ENCODE peak calls at places on chromosomes 4 and X, in ten cellular contexts. One of them, this sample, is unnamed.

GRCh38 chrX:38970845-38971244 is 169.6 kb downstream of the MID1IP1 start:
- DNase-seq in T-helper 17 cell: no peak
- DNase-seq in activated naive CD4-positive, alpha-beta T cell treated with anti-CD3 and anti-CD28 coated beads, Interleukin-2, amount 10 ng/mL, durations not matched to agents 7 days and 5 days: no peak
- DNase-seq in LoVo: no peak
- DNase-seq in H9: no peak
- DNase-seq in T-helper 22 cell: no peak
- DNase-seq in germinal center: no peak
- DNase-seq in aorta: no peak
- DNase-seq in A673: no peak
- DNase-seq in stimulated activated CD4-positive, alpha-beta T cell treated with anti-CD3 and anti-CD28 coated beads, Interleukin-1b, Interleukin-23, amount 100 ng/mL, for 24 hours: no peak
- DNase-seq in this sample: no peak

GRCh38 chrX:53738370-53738909 is 51.9 kb upstream of the HUWE1 start:
- DNase-seq in activated naive CD4-positive, alpha-beta T cell treated with anti-CD3 and anti-CD28 coated beads, Interleukin-2, amount 10 ng/mL, durations not matched to agents 7 days and 5 days: no peak
- DNase-seq in T-helper 22 cell: no peak
- DNase-seq in germinal center: no peak
- DNase-seq in stimulated activated CD4-positive, alpha-beta T cell treated with anti-CD3 and anti-CD28 coated beads, Interleukin-1b, Interleukin-23, amount 100 ng/mL, for 24 hours: no peak
- DNase-seq in T-helper 17 cell: no peak
- DNase-seq in LoVo: no peak
- DNase-seq in H9: no peak
- DNase-seq in aorta: no peak
- DNase-seq in A673: no peak
- DNase-seq in this sample: no peak

GRCh38 chr4:126268106-126268505 is 953.4 kb downstream of the FAT4 start:
- DNase-seq in activated naive CD4-positive, alpha-beta T cell treated with anti-CD3 and anti-CD28 coated beads, Interleukin-2, amount 10 ng/mL, durations not matched to agents 7 days and 5 days: no peak
- DNase-seq in T-helper 22 cell: no peak
- DNase-seq in A673: no peak
- DNase-seq in H9: no peak
- DNase-seq in germinal center: no peak
- DNase-seq in LoVo: no peak
- DNase-seq in stimulated activated CD4-positive, alpha-beta T cell treated with anti-CD3 and anti-CD28 coated beads, Interleukin-1b, Interleukin-23, amount 100 ng/mL, for 24 hours: no peak
- DNase-seq in T-helper 17 cell: no peak
- DNase-seq in aorta: no peak
- DNase-seq in this sample: no peak

GRCh38 chrX:46903458-46904242 is 8.6 kb upstream of the JADE3 start:
- DNase-seq in LoVo: peak; percentile 70
- DNase-seq in T-helper 22 cell: peak; percentile 11
- DNase-seq in A673: peak; percentile 92
- DNase-seq in T-helper 17 cell: peak; percentile 30
- DNase-seq in activated naive CD4-positive, alpha-beta T cell treated with anti-CD3 and anti-CD28 coated beads, Interleukin-2, amount 10 ng/mL, durations not matched to agents 7 days and 5 days: peak; percentile 62
- DNase-seq in stimulated activated CD4-positive, alpha-beta T cell treated with anti-CD3 and anti-CD28 coated beads, Interleukin-1b, Interleukin-23, amount 100 ng/mL, for 24 hours: no peak
- DNase-seq in germinal center: peak; percentile 70
- DNase-seq in H9: peak; percentile 86
- DNase-seq in aorta: peak; percentile 91
- DNase-seq in this sample: peak; percentile 66

GRCh38 chr4:17030543-17030942 is 132.1 kb upstream of the LDB2 start:
- DNase-seq in aorta: no peak
- DNase-seq in A673: no peak
- DNase-seq in germinal center: no peak
- DNase-seq in stimulated activated CD4-positive, alpha-beta T cell treated with anti-CD3 and anti-CD28 coated beads, Interleukin-1b, Interleukin-23, amount 100 ng/mL, for 24 hours: no peak
- DNase-seq in H9: no peak
- DNase-seq in activated naive CD4-positive, alpha-beta T cell treated with anti-CD3 and anti-CD28 coated beads, Interleukin-2, amount 10 ng/mL, durations not matched to agents 7 days and 5 days: no peak
- DNase-seq in T-helper 22 cell: no peak
- DNase-seq in LoVo: peak; percentile 4
- DNase-seq in T-helper 17 cell: no peak
- DNase-seq in this sample: no peak

GRCh38 chr4:28277931-28278330 is 1417.3 kb downstream of the STIM2 start:
- DNase-seq in H9: no peak
- DNase-seq in A673: no peak
- DNase-seq in stimulated activated CD4-positive, alpha-beta T cell treated with anti-CD3 and anti-CD28 coated beads, Interleukin-1b, Interleukin-23, amount 100 ng/mL, for 24 hours: no peak
- DNase-seq in LoVo: no peak
- DNase-seq in aorta: no peak
- DNase-seq in activated naive CD4-positive, alpha-beta T cell treated with anti-CD3 and anti-CD28 coated beads, Interleukin-2, amount 10 ng/mL, durations not matched to agents 7 days and 5 days: no peak
- DNase-seq in T-helper 17 cell: no peak
- DNase-seq in T-helper 22 cell: no peak
- DNase-seq in germinal center: no peak
- DNase-seq in this sample: no peak

GRCh38 chr4:113051361-113051760 is 1.9 kb downstream of the ANK2 start:
- DNase-seq in LoVo: no peak
- DNase-seq in germinal center: no peak
- DNase-seq in A673: no peak
- DNase-seq in stimulated activated CD4-positive, alpha-beta T cell treated with anti-CD3 and anti-CD28 coated beads, Interleukin-1b, Interleukin-23, amount 100 ng/mL, for 24 hours: no peak
- DNase-seq in aorta: no peak
- DNase-seq in H9: no peak
- DNase-seq in T-helper 22 cell: no peak
- DNase-seq in activated naive CD4-positive, alpha-beta T cell treated with anti-CD3 and anti-CD28 coated beads, Interleukin-2, amount 10 ng/mL, durations not matched to agents 7 days and 5 days: no peak
- DNase-seq in T-helper 17 cell: no peak
- DNase-seq in this sample: no peak

GRCh38 chr4:151537726-151538125 is 128.8 kb downstream of the FHIP1A start:
- DNase-seq in H9: no peak
- DNase-seq in T-helper 22 cell: no peak
- DNase-seq in A673: peak; percentile 24
- DNase-seq in LoVo: no peak
- DNase-seq in germinal center: no peak
- DNase-seq in aorta: no peak
- DNase-seq in stimulated activated CD4-positive, alpha-beta T cell treated with anti-CD3 and anti-CD28 coated beads, Interleukin-1b, Interleukin-23, amount 100 ng/mL, for 24 hours: no peak
- DNase-seq in T-helper 17 cell: no peak
- DNase-seq in activated naive CD4-positive, alpha-beta T cell treated with anti-CD3 and anti-CD28 coated beads, Interleukin-2, amount 10 ng/mL, durations not matched to agents 7 days and 5 days: no peak
- DNase-seq in this sample: no peak

GRCh38 chr4:32268949-32269348 is 1548.8 kb downstream of the PCDH7 start:
- DNase-seq in T-helper 17 cell: no peak
- DNase-seq in aorta: no peak
- DNase-seq in LoVo: no peak
- DNase-seq in H9: no peak
- DNase-seq in activated naive CD4-positive, alpha-beta T cell treated with anti-CD3 and anti-CD28 coated beads, Interleukin-2, amount 10 ng/mL, durations not matched to agents 7 days and 5 days: no peak
- DNase-seq in T-helper 22 cell: no peak
- DNase-seq in A673: peak; percentile 11
- DNase-seq in stimulated activated CD4-positive, alpha-beta T cell treated with anti-CD3 and anti-CD28 coated beads, Interleukin-1b, Interleukin-23, amount 100 ng/mL, for 24 hours: no peak
- DNase-seq in germinal center: no peak
- DNase-seq in this sample: no peak

GRCh38 chr4:117845270-117845669 is 189.0 kb upstream of the NDST3 start:
- DNase-seq in activated naive CD4-positive, alpha-beta T cell treated with anti-CD3 and anti-CD28 coated beads, Interleukin-2, amount 10 ng/mL, durations not matched to agents 7 days and 5 days: no peak
- DNase-seq in T-helper 17 cell: no peak
- DNase-seq in T-helper 22 cell: no peak
- DNase-seq in LoVo: no peak
- DNase-seq in stimulated activated CD4-positive, alpha-beta T cell treated with anti-CD3 and anti-CD28 coated beads, Interleukin-1b, Interleukin-23, amount 100 ng/mL, for 24 hours: no peak
- DNase-seq in germinal center: no peak
- DNase-seq in A673: no peak
- DNase-seq in aorta: no peak
- DNase-seq in H9: no peak
- DNase-seq in this sample: no peak

GRCh38 chrX:2696698-2697215 is 5.7 kb downstream of the CD99 start:
- DNase-seq in LoVo: no peak
- DNase-seq in T-helper 22 cell: peak; percentile 53
- DNase-seq in aorta: no peak
- DNase-seq in activated naive CD4-positive, alpha-beta T cell treated with anti-CD3 and anti-CD28 coated beads, Interleukin-2, amount 10 ng/mL, durations not matched to agents 7 days and 5 days: peak; percentile 62
- DNase-seq in germinal center: peak; percentile 44
- DNase-seq in stimulated activated CD4-positive, alpha-beta T cell treated with anti-CD3 and anti-CD28 coated beads, Interleukin-1b, Interleukin-23, amount 100 ng/mL, for 24 hours: no peak
- DNase-seq in H9: no peak
- DNase-seq in A673: peak; percentile 97
- DNase-seq in T-helper 17 cell: no peak
- DNase-seq in this sample: no peak